ENCODE peak calls at places on chromosomes 6 and 20, in six cellular contexts. K, M, V, W, Z and P are unnamed samples.

GRCh38 chr6:137641474-137642077 is 147.4 kb upstream of the OLIG3 start:
- DNase-seq in V (peak), Z (peak), W (peak), M (peak), K (peak), P (peak)

GRCh38 chr20:58554541-58554940 is 39.3 kb upstream of the APCDD1L start:
- DNase-seq in M (no peak), Z (no peak), K (peak), W (no peak), V (no peak), P (no peak)

GRCh38 chr6:127879685-127880084 is 21.2 kb downstream of the THEMIS start:
- DNase-seq in W (no peak), K (peak), M (peak), V (peak), Z (no peak), P (no peak)

GRCh38 chr6:30481213-30481964 is 7.9 kb upstream of the HLA-E start:
- DNase-seq in W (no peak), M (peak), V (no peak), K (no peak), Z (no peak), P (no peak)

GRCh38 chr6:89985744-89986493 is 91.7 kb downstream of the GJA10 start:
- DNase-seq in K (peak), V (peak), M (no peak), Z (peak), W (no peak), P (no peak)

GRCh38 chr20:18802012-18802634 is 11.5 kb upstream of the SCP2D1 start:
- DNase-seq in Z (no peak), W (no peak), M (no peak), K (no peak), V (no peak), P (peak)

GRCh38 chr6:166366921-166367320 is 15.8 kb downstream of the MPC1 start:
- DNase-seq in W (no peak), V (no peak), K (no peak), Z (no peak), M (no peak), P (no peak)

GRCh38 chr6:16676978-16677377 is 84.3 kb downstream of the ATXN1 start:
- DNase-seq in K (peak), W (peak), M (no peak), Z (no peak), V (peak), P (no peak)

GRCh38 chr6:41371461-41371991 is 36.1 kb downstream of the NCR2 start:
- DNase-seq in Z (peak), V (peak), K (peak), W (no peak), M (peak), P (no peak)

GRCh38 chr20:59925894-59926293 is 7.5 kb downstream of the SYCP2 start:
- DNase-seq in M (no peak), V (no peak), Z (no peak), K (no peak), W (no peak), P (no peak)

GRCh38 chr6:112990971-112991370 is 643.8 kb downstream of the RFPL4B start:
- DNase-seq in Z (no peak), M (no peak), K (peak), V (peak), W (no peak), P (no peak)

GRCh38 chr6:13278184-13278583 is 50.2 kb downstream of the TBC1D7 start:
- DNase-seq in Z (peak), M (peak), W (no peak), K (no peak), V (no peak), P (peak)

GRCh38 chr6:11232968-11233626 is 629 bp upstream of the NEDD9 start:
- DNase-seq in W (no peak), M (peak), V (no peak), Z (no peak), K (peak), P (no peak)

GRCh38 chr6:144921206-144921975 is 636.3 kb downstream of the UTRN start:
- DNase-seq in M (no peak), K (peak), W (no peak), Z (no peak), V (no peak), P (no peak)

GRCh38 chr6:155755452-155755851 is 299.8 kb upstream of the NOX3 start:
- DNase-seq in W (no peak), Z (no peak), V (no peak), K (no peak), M (no peak), P (no peak)

GRCh38 chr20:23161244-23161875 is 75.2 kb upstream of the CD93 start:
- DNase-seq in V (peak), Z (no peak), K (peak), W (no peak), M (peak), P (peak)

GRCh38 chr20:23157741-23158140 is 71.6 kb upstream of the CD93 start:
- DNase-seq in K (peak), Z (no peak), W (no peak), V (peak), M (peak), P (no peak)

GRCh38 chr20:23159923-23160445 is 73.9 kb upstream of the CD93 start:
- DNase-seq in Z (no peak), V (peak), W (no peak), K (peak), M (no peak), P (peak)

GRCh38 chr20:23160536-23161243 is 74.6 kb upstream of the CD93 start:
- DNase-seq in Z (no peak), V (peak), K (peak), W (no peak), M (peak), P (peak)

GRCh38 chr20:23159256-23159922 is 73.3 kb upstream of the CD93 start:
- DNase-seq in K (no peak), Z (no peak), W (no peak), V (no peak), M (peak), P (peak)
- H2AFZ ChIP-seq in K (peak), Z (no peak), W (peak), V (no peak), M (no peak), P (peak)

GRCh38 chr20:22523499-22524392 is 60.6 kb downstream of the FOXA2 start:
- DNase-seq in W (no peak), K (no peak), Z (no peak), M (peak), V (no peak), P (no peak)
- H3K9ac ChIP-seq in W (no peak), K (no peak), Z (no peak), M (no peak), V (no peak), P (no peak)

GRCh38 chr6:122082370-122082769 is 317.1 kb upstream of the HSF2 start:
- DNase-seq in M (no peak), V (no peak), Z (no peak), K (no peak), W (no peak), P (no peak)
- H2AFZ ChIP-seq in M (peak), V (no peak), Z (peak), K (no peak), W (no peak), P (no peak)

DNA sequence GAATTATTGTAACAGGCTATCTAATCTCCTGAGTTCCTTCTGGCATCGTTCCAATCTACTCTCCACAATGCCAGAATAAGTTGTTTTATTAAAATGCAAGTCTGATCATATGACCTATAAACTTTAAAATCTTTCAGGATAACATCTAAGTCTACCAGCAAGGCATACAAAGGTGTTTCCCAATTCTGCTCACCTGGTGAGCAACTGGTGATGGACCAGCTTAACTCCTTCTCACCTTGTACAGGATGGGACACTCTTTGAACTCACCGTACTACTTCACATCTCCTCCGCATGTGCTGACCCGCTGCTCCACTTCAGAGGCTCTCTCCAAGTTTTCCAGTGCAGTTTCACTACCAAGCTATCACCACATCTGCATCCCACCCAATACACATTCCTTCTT is 7.8 kb downstream of the CD164 start:
- DNase-seq in Z (no peak), V (no peak), K (no peak), M (no peak), W (no peak), P (no peak)
- H3K9ac ChIP-seq in Z (no peak), V (no peak), K (no peak), M (no peak), W (no peak), P (no peak)

DNA sequence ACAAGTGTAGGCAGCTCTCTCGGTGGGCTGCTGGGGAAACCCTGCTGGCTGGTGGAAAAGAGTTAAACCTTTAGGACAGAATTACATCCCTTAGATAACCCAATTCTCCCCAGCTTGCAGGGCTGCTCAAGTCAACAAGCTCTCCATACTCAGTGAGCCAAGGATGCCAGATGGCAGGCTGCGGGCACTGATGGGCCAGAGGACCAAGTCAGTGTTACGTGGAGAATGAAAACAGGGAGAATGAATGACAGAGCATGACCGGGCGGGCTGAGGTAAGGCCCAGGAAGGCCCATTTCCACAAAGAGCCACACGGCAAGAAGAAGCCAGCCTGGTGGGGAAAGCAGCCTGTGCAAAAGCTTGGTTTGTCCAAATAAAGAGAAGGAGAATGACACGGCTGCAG is 58.7 kb upstream of the CD93 start:
- DNase-seq in Z (no peak), V (no peak), M (no peak), W (no peak), K (no peak), P (no peak)
- H2AFZ ChIP-seq in Z (peak), V (peak), M (no peak), W (no peak), K (peak), P (no peak)

GRCh38 chr6:151096691-151097090 is 143.1 kb upstream of the AKAP12 start:
- DNase-seq in K (peak), M (no peak), V (peak), Z (no peak), W (no peak), P (no peak)
- H3K9ac ChIP-seq in K (no peak), M (no peak), V (no peak), Z (no peak), W (peak), P (no peak)

DNA sequence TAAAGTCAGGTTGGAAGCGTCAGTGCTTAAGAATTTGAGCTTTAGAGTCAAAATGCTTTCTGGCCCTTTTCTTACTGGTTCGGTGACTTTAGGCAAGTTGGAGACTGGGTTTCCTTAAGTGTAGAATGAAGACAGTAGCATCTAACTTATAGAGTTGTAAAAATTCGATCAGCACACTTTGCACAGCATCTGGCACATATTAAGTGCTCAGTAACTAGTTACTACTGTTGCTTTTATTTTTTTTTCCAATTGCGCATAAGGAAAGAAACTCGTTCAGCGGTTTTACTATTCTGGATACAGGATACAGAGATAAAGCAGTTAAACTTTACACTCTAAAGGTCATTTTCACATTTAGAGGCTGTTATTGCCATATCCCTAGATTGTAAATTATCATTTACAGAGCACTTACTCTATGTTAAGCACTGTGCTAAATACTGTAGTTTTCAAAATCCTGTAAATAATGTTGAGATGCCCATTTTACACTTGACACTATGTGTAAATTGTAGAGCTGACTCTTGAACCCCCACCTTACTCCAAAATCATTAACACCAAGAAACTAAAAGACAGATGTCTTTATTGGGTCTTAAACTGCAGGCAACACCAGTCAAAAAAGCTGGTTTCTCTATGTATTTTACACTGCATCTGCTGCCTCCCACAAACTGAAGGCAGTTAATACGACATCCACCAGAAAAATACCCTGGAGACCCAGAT is 864 bp downstream of the ROMO1 start:
- DNase-seq in M (no peak), Z (no peak), V (peak), K (peak), W (no peak), P (peak)
- H2AFZ ChIP-seq in M (peak), Z (peak), V (peak), K (peak), W (no peak), P (no peak)

GRCh38 chr20:64082821-64083379 is 1.3 kb downstream of the LKAAEAR1 start:
- DNase-seq in W (no peak), V (no peak), K (no peak), Z (no peak), M (no peak), P (peak)

GRCh38 chr20:64083380-64084208 is 604 bp downstream of the LKAAEAR1 start:
- DNase-seq in K (peak), W (no peak), Z (peak), V (peak), M (peak), P (peak)

GRCh38 chr20:64090165-64090564 is 6.0 kb upstream of the LKAAEAR1 start:
- DNase-seq in V (no peak), K (no peak), Z (peak), M (no peak), W (no peak), P (peak)

GRCh38 chr20:64084209-64085152 is at the start of gene LKAAEAR1:
- DNase-seq in K (peak), W (no peak), M (peak), Z (no peak), V (no peak), P (no peak)

DNA sequence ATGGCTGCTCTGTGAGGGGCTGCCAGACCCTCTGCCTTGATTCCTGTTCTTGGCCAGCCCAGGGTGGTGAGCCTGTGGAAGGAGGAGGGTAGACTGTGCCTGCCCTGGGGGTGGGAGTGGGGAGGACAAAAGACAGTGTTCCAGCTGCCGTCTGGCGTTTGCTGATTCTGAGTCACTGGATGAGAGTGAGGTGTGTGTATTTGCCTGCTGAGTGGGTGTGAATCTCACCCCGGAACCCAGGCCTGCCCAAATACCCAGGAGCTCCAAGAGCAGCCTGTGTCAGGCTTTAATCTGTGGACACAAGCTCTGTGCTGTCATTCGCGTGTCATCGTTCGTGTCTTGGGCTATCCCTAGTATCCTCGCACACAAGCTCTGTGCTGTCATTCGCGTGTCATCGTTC is 2.6 kb upstream of the LKAAEAR1 start:
- DNase-seq in K (peak), Z (no peak), V (no peak), W (no peak), M (no peak), P (no peak)
- H3K9ac ChIP-seq in K (no peak), Z (no peak), V (no peak), W (no peak), M (no peak), P (no peak)

GRCh38 chr20:22217712-22218352 is 366.5 kb downstream of the FOXA2 start:
- DNase-seq in W (no peak), K (no peak), M (no peak), V (no peak), Z (no peak), P (no peak)

GRCh38 chr20:22226849-22227248 is 357.5 kb downstream of the FOXA2 start:
- DNase-seq in K (no peak), M (no peak), V (no peak), Z (no peak), W (no peak), P (no peak)

GRCh38 chr20:22227301-22227700 is 357.1 kb downstream of the FOXA2 start:
- DNase-seq in W (no peak), M (no peak), K (peak), Z (no peak), V (no peak), P (no peak)

GRCh38 chr20:22223251-22223650 is 361.1 kb downstream of the FOXA2 start:
- DNase-seq in K (no peak), W (no peak), V (no peak), Z (no peak), M (no peak), P (no peak)
- H2AFZ ChIP-seq in K (no peak), W (no peak), V (no peak), Z (no peak), M (no peak), P (no peak)